ENCODE peak calls at places on chromosome 19, in ten cellular contexts. One of them, this sample, is unnamed.

GRCh38 chr19:16801599-16801998 is 27.6 kb upstream of the SIN3B start:
- DNase-seq in colonic mucosa: no peak
- DNase-seq in transverse colon: no peak
- DNase-seq in ascending aorta: no peak
- DNase-seq in foreskin fibroblast: peak
- DNase-seq in cardiac muscle cell: peak
- DNase-seq in cardiac fibroblast: peak
- DNase-seq in left ventricle myocardium inferior: no peak
- DNase-seq in tibial artery: no peak
- DNase-seq in right lobe of liver: no peak
- DNase-seq in this sample: peak

GRCh38 chr19:54192972-54193371 is 1.9 kb downstream of the TSEN34 start:
- DNase-seq in colonic mucosa: no peak
- DNase-seq in transverse colon: no peak
- DNase-seq in ascending aorta: no peak
- DNase-seq in foreskin fibroblast: no peak
- DNase-seq in cardiac muscle cell: no peak
- DNase-seq in cardiac fibroblast: no peak
- DNase-seq in left ventricle myocardium inferior: no peak
- DNase-seq in tibial artery: no peak
- DNase-seq in right lobe of liver: no peak
- DNase-seq in this sample: no peak

GRCh38 chr19:2547033-2547680 is 71.2 kb downstream of the GADD45B start:
- DNase-seq in colonic mucosa: no peak
- DNase-seq in transverse colon: no peak
- DNase-seq in ascending aorta: no peak
- DNase-seq in foreskin fibroblast: no peak
- DNase-seq in cardiac muscle cell: no peak
- DNase-seq in cardiac fibroblast: no peak
- DNase-seq in left ventricle myocardium inferior: peak
- DNase-seq in tibial artery: no peak
- DNase-seq in right lobe of liver: no peak
- DNase-seq in this sample: no peak

GRCh38 chr19:17784201-17785008 is 10.5 kb upstream of the B3GNT3 start:
- DNase-seq in colonic mucosa: peak
- DNase-seq in transverse colon: peak
- DNase-seq in ascending aorta: peak
- DNase-seq in foreskin fibroblast: no peak
- DNase-seq in cardiac muscle cell: peak
- DNase-seq in cardiac fibroblast: peak
- DNase-seq in left ventricle myocardium inferior: peak
- DNase-seq in tibial artery: peak
- DNase-seq in right lobe of liver: no peak
- DNase-seq in this sample: peak

GRCh38 chr19:17156296-17156946 is 58.7 kb upstream of the USE1 start:
- DNase-seq in colonic mucosa: no peak
- DNase-seq in transverse colon: no peak
- DNase-seq in ascending aorta: no peak
- DNase-seq in foreskin fibroblast: no peak
- DNase-seq in cardiac muscle cell: no peak
- DNase-seq in cardiac fibroblast: no peak
- DNase-seq in left ventricle myocardium inferior: no peak
- DNase-seq in tibial artery: no peak
- DNase-seq in right lobe of liver: no peak
- DNase-seq in this sample: no peak

GRCh38 chr19:29375429-29376093 is 150.2 kb upstream of the VSTM2B start:
- DNase-seq in colonic mucosa: peak
- DNase-seq in transverse colon: no peak
- DNase-seq in ascending aorta: no peak
- DNase-seq in foreskin fibroblast: no peak
- DNase-seq in cardiac muscle cell: no peak
- DNase-seq in cardiac fibroblast: no peak
- DNase-seq in left ventricle myocardium inferior: no peak
- DNase-seq in tibial artery: peak
- DNase-seq in right lobe of liver: peak
- DNase-seq in this sample: no peak

GRCh38 chr19:19464339-19465098 is 50.8 kb downstream of the TSSK6 start:
- DNase-seq in colonic mucosa: no peak
- DNase-seq in transverse colon: no peak
- DNase-seq in ascending aorta: no peak
- DNase-seq in foreskin fibroblast: peak
- DNase-seq in cardiac muscle cell: peak
- DNase-seq in cardiac fibroblast: peak
- DNase-seq in left ventricle myocardium inferior: no peak
- DNase-seq in tibial artery: no peak
- DNase-seq in right lobe of liver: no peak
- DNase-seq in this sample: peak

GRCh38 chr19:32969549-32969948 is 2.2 kb downstream of the CEP89 start:
- DNase-seq in colonic mucosa: no peak
- DNase-seq in transverse colon: no peak
- DNase-seq in ascending aorta: no peak
- DNase-seq in foreskin fibroblast: no peak
- DNase-seq in cardiac muscle cell: no peak
- DNase-seq in cardiac fibroblast: no peak
- DNase-seq in left ventricle myocardium inferior: no peak
- DNase-seq in tibial artery: no peak
- DNase-seq in right lobe of liver: no peak
- DNase-seq in this sample: no peak

GRCh38 chr19:49946415-49946814 is 14.6 kb downstream of the SIGLEC11 start:
- DNase-seq in colonic mucosa: no peak
- DNase-seq in transverse colon: no peak
- DNase-seq in ascending aorta: no peak
- DNase-seq in foreskin fibroblast: no peak
- DNase-seq in cardiac muscle cell: no peak
- DNase-seq in cardiac fibroblast: no peak
- DNase-seq in left ventricle myocardium inferior: no peak
- DNase-seq in tibial artery: no peak
- DNase-seq in right lobe of liver: no peak
- DNase-seq in this sample: no peak

GRCh38 chr19:42281175-42282035 is 12.4 kb downstream of the CIC start:
- DNase-seq in colonic mucosa: peak
- DNase-seq in transverse colon: peak
- DNase-seq in ascending aorta: peak
- DNase-seq in foreskin fibroblast: no peak
- DNase-seq in cardiac muscle cell: peak
- DNase-seq in cardiac fibroblast: peak
- DNase-seq in left ventricle myocardium inferior: peak
- DNase-seq in tibial artery: peak
- DNase-seq in right lobe of liver: peak
- DNase-seq in this sample: peak

GRCh38 chr19:54029930-54030490 is 33.7 kb downstream of the VSTM1 start:
- DNase-seq in colonic mucosa: peak
- DNase-seq in transverse colon: peak
- DNase-seq in ascending aorta: peak
- DNase-seq in foreskin fibroblast: peak
- DNase-seq in cardiac muscle cell: peak
- DNase-seq in cardiac fibroblast: peak
- DNase-seq in left ventricle myocardium inferior: peak
- DNase-seq in tibial artery: no peak
- DNase-seq in right lobe of liver: peak
- DNase-seq in this sample: peak

GRCh38 chr19:17281391-17282304 is at the start of gene ANKLE1:
- DNase-seq in colonic mucosa: no peak
- DNase-seq in transverse colon: peak
- DNase-seq in ascending aorta: no peak
- DNase-seq in foreskin fibroblast: no peak
- DNase-seq in cardiac muscle cell: peak
- DNase-seq in cardiac fibroblast: no peak
- DNase-seq in left ventricle myocardium inferior: peak
- DNase-seq in tibial artery: no peak
- DNase-seq in right lobe of liver: peak
- DNase-seq in this sample: no peak

GRCh38 chr19:32041681-32042292 is 303.6 kb upstream of the ZNF507 start:
- DNase-seq in colonic mucosa: peak
- DNase-seq in transverse colon: peak
- DNase-seq in ascending aorta: no peak
- DNase-seq in foreskin fibroblast: no peak
- DNase-seq in cardiac muscle cell: peak
- DNase-seq in cardiac fibroblast: peak
- DNase-seq in left ventricle myocardium inferior: peak
- DNase-seq in tibial artery: no peak
- DNase-seq in right lobe of liver: no peak
- DNase-seq in this sample: peak

GRCh38 chr19:19539738-19540703 is 2.0 kb downstream of the CILP2 start:
- DNase-seq in colonic mucosa: peak
- DNase-seq in transverse colon: peak
- DNase-seq in ascending aorta: no peak
- DNase-seq in foreskin fibroblast: peak
- DNase-seq in cardiac muscle cell: peak
- DNase-seq in cardiac fibroblast: peak
- DNase-seq in left ventricle myocardium inferior: peak
- DNase-seq in tibial artery: no peak
- DNase-seq in right lobe of liver: peak
- DNase-seq in this sample: peak

GRCh38 chr19:51138549-51138979 is 3.5 kb upstream of the SIGLEC7 start:
- DNase-seq in colonic mucosa: no peak
- DNase-seq in transverse colon: peak
- DNase-seq in ascending aorta: peak
- DNase-seq in foreskin fibroblast: no peak
- DNase-seq in cardiac muscle cell: peak
- DNase-seq in cardiac fibroblast: peak
- DNase-seq in left ventricle myocardium inferior: peak
- DNase-seq in tibial artery: peak
- DNase-seq in right lobe of liver: peak
- DNase-seq in this sample: no peak

GRCh38 chr19:49301866-49302252 is 23.1 kb downstream of the SLC6A16 start:
- DNase-seq in colonic mucosa: no peak
- DNase-seq in transverse colon: no peak
- DNase-seq in ascending aorta: no peak
- DNase-seq in foreskin fibroblast: no peak
- DNase-seq in cardiac muscle cell: no peak
- DNase-seq in cardiac fibroblast: no peak
- DNase-seq in left ventricle myocardium inferior: no peak
- DNase-seq in tibial artery: no peak
- DNase-seq in right lobe of liver: no peak
- DNase-seq in this sample: no peak

DNA sequence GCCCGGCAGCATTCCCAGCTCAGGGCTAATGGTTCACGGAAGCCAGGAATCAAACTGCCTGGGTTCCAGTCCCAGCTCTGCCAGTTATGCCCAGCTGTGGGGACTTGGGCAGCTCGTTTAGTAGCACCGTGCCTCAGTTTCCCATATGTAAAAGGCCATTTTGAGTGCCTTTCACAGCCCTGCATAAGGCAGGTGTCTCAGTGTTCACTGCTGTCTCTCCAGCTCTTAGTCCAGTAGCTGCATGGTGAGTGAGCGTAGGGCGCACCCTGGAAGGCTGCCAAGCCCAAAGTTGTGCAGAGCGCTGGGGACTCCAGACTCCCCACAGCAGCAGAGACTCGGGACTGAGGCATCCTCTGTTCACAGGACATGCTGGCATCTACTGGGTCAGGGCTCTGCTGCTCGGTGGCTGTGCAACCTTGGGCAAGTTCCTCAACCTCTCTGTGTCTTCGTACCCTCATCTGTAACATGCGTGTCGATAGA is 5.5 kb downstream of the RPL28 start:
- DNase-seq in colonic mucosa: no peak
- DNase-seq in transverse colon: no peak
- DNase-seq in ascending aorta: no peak
- DNase-seq in foreskin fibroblast: no peak
- DNase-seq in cardiac muscle cell: no peak
- DNase-seq in cardiac fibroblast: no peak
- DNase-seq in left ventricle myocardium inferior: no peak
- DNase-seq in tibial artery: no peak
- DNase-seq in right lobe of liver: no peak
- DNase-seq in this sample: peak
- TF ChIP-seq CTCF in colonic mucosa: no peak
- TF ChIP-seq CTCF in transverse colon: no peak
- TF ChIP-seq CTCF in ascending aorta: no peak
- TF ChIP-seq CTCF in foreskin fibroblast: no peak
- TF ChIP-seq CTCF in cardiac muscle cell: no peak
- TF ChIP-seq CTCF in cardiac fibroblast: no peak
- TF ChIP-seq CTCF in left ventricle myocardium inferior: no peak
- TF ChIP-seq CTCF in tibial artery: no peak
- TF ChIP-seq CTCF in right lobe of liver: no peak
- TF ChIP-seq CTCF in this sample: no peak

GRCh38 chr19:43820098-43820860 is 6.8 kb upstream of the ZNF283 start:
- DNase-seq in colonic mucosa: peak
- DNase-seq in transverse colon: no peak
- DNase-seq in ascending aorta: peak
- DNase-seq in foreskin fibroblast: peak
- DNase-seq in cardiac muscle cell: peak
- DNase-seq in cardiac fibroblast: peak
- DNase-seq in left ventricle myocardium inferior: peak
- DNase-seq in tibial artery: no peak
- DNase-seq in right lobe of liver: no peak
- DNase-seq in this sample: peak
- H3K4me3 ChIP-seq in colonic mucosa: peak
- H3K4me3 ChIP-seq in transverse colon: peak
- H3K4me3 ChIP-seq in ascending aorta: peak
- H3K4me3 ChIP-seq in foreskin fibroblast: peak
- H3K4me3 ChIP-seq in cardiac muscle cell: no peak
- H3K4me3 ChIP-seq in cardiac fibroblast: peak
- H3K4me3 ChIP-seq in left ventricle myocardium inferior: peak
- H3K4me3 ChIP-seq in tibial artery: peak
- H3K4me3 ChIP-seq in right lobe of liver: no peak
- H3K4me3 ChIP-seq in this sample: peak

DNA sequence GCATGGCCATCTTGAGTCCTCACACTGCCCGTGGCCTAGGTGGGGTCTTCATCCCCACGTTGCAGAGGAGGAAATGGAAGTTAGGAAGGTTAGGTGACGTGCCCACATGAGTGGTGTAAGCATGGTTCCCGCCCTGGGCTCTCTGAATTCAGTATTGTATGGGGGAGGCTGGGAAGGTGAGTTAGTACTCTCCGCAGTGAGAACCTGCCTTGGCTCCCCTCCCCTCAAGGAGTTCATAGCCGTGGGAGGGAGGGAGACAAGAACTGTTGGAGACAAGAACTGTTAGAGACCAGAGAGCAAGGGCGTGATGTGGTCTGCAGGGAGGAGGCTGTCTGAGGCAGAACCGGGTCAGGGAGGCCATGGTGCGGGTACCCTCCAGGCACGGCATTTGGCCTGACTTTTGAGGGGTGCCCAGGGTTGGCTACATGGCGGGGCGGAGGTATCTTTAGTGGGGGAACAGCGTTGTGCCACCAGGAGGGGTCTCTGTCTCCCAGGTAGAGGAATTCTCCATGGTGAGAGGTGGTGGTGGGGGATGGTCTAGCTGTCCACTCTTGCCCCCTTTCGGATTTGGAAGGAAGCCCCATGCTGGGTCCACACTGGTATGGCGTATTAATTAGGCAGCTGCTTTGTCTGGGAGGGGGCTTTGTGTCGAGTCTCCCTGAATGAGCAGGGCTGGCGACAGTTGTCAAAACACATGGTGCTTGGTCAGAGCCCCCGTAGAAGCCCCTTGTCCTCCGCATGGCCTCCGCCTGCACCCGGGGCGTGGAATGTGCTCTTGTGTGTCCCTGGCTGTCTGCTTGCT is 45.8 kb downstream of the CAPN12 start:
- DNase-seq in colonic mucosa: no peak
- DNase-seq in transverse colon: no peak
- DNase-seq in ascending aorta: no peak
- DNase-seq in foreskin fibroblast: no peak
- DNase-seq in cardiac muscle cell: no peak
- DNase-seq in cardiac fibroblast: no peak
- DNase-seq in left ventricle myocardium inferior: no peak
- DNase-seq in tibial artery: no peak
- DNase-seq in right lobe of liver: no peak
- DNase-seq in this sample: no peak
- TF ChIP-seq CTCF in colonic mucosa: no peak
- TF ChIP-seq CTCF in transverse colon: no peak
- TF ChIP-seq CTCF in ascending aorta: no peak
- TF ChIP-seq CTCF in foreskin fibroblast: no peak
- TF ChIP-seq CTCF in cardiac muscle cell: no peak
- TF ChIP-seq CTCF in cardiac fibroblast: no peak
- TF ChIP-seq CTCF in left ventricle myocardium inferior: no peak
- TF ChIP-seq CTCF in tibial artery: no peak
- TF ChIP-seq CTCF in right lobe of liver: no peak
- TF ChIP-seq CTCF in this sample: no peak

GRCh38 chr19:13505761-13506549 is at the start of gene CACNA1A:
- DNase-seq in colonic mucosa: no peak
- DNase-seq in transverse colon: no peak
- DNase-seq in ascending aorta: no peak
- DNase-seq in foreskin fibroblast: peak
- DNase-seq in cardiac muscle cell: peak
- DNase-seq in cardiac fibroblast: no peak
- DNase-seq in left ventricle myocardium inferior: no peak
- DNase-seq in tibial artery: no peak
- DNase-seq in right lobe of liver: no peak
- DNase-seq in this sample: peak
- H3K4me3 ChIP-seq in colonic mucosa: peak
- H3K4me3 ChIP-seq in transverse colon: no peak
- H3K4me3 ChIP-seq in ascending aorta: peak
- H3K4me3 ChIP-seq in foreskin fibroblast: peak
- H3K4me3 ChIP-seq in cardiac muscle cell: peak
- H3K4me3 ChIP-seq in cardiac fibroblast: peak
- H3K4me3 ChIP-seq in left ventricle myocardium inferior: peak
- H3K4me3 ChIP-seq in tibial artery: peak
- H3K4me3 ChIP-seq in right lobe of liver: no peak
- H3K4me3 ChIP-seq in this sample: no peak

This sample was measured in epithelial cell of esophagus.